ENCODE peak calls at places on chromosome X, in nine cellular contexts. B is lower lobe of right lung; O is tibial nerve; L is vagina; D is ascending aorta; A is CD8-positive, alpha-beta T cell; E is left lung; T is brain microvascular endothelial cell; K is colonic mucosa. F is an unnamed sample. For H3K36me3, the result is how much of the 10 kb centered on the place peaks cover.

GRCh38 chrX:80513620-80514019 is 93.4 kb downstream of the TENT5D start:
- DNase-seq in B (no peak), O (no peak), L (no peak), D (no peak), A (no peak), E (no peak), T (no peak), K (no peak), F (no peak)

GRCh38 chrX:101219840-101220191 is 230 bp downstream of the DRP2 start:
- DNase-seq in B (no peak), O (no peak), L (no peak), D (no peak), A (peak), E (no peak), T (peak), K (no peak), F (no peak)

GRCh38 chrX:112947981-112948380 is 107.3 kb upstream of the AMOT start:
- DNase-seq in B (no peak), O (no peak), L (no peak), D (no peak), A (no peak), E (no peak), T (no peak), K (no peak), F (no peak)

GRCh38 chrX:128800138-128800537 is 723.2 kb downstream of the SMARCA1 start:
- DNase-seq in B (no peak), O (no peak), L (no peak), D (no peak), A (no peak), E (no peak), T (no peak), K (no peak), F (no peak)

GRCh38 chrX:119917877-119918276 is 22.2 kb downstream of the AKAP14 start:
- DNase-seq in B (no peak), O (no peak), L (no peak), D (no peak), A (no peak), E (no peak), T (no peak), K (no peak), F (no peak)

GRCh38 chrX:97132654-97133415 is 249.1 kb downstream of the RPA4 start:
- DNase-seq in B (no peak), O (no peak), L (no peak), D (no peak), A (no peak), E (no peak), T (no peak), K (no peak), F (no peak)

GRCh38 chrX:20427173-20427770 is 160.6 kb upstream of the RPS6KA3 start:
- DNase-seq in B (no peak), O (no peak), L (no peak), D (no peak), A (no peak), E (no peak), T (no peak), K (no peak), F (no peak)

GRCh38 chrX:100647095-100647494 is 3.1 kb downstream of the SRPX2 start:
- DNase-seq in B (no peak), O (peak), L (no peak), D (peak), A (no peak), E (no peak), T (no peak), K (no peak), F (no peak)

GRCh38 chrX:40012039-40012799 is 85.5 kb downstream of the BCOR start:
- DNase-seq in B (no peak), O (no peak), L (no peak), D (peak), A (peak), E (no peak), T (peak), K (peak), F (peak)

GRCh38 chrX:16869393-16870094 is 618 bp downstream of the RBBP7 start:
- DNase-seq in B (peak), O (no peak), L (no peak), D (no peak), A (peak), E (peak), T (no peak), K (peak), F (peak)

GRCh38 chrX:56564182-56564885 is 907 bp downstream of the UBQLN2 start:
- DNase-seq in B (no peak), O (no peak), L (no peak), D (no peak), A (peak), E (no peak), T (peak), K (peak), F (peak)

GRCh38 chrX:86002076-86002896 is 45.1 kb downstream of the CHM start:
- DNase-seq in B (peak), O (no peak), L (no peak), D (no peak), A (peak), E (peak), T (peak), K (peak), F (no peak)

GRCh38 chrX:39811391-39811790 is 286.4 kb downstream of the BCOR start:
- DNase-seq in B (no peak), O (no peak), L (no peak), D (no peak), A (no peak), E (no peak), T (no peak), K (no peak), F (peak)

GRCh38 chrX:19912-20571 is 261.1 kb upstream of the PLCXD1 start:
- DNase-seq in B (no peak), O (no peak), L (peak), D (no peak), A (no peak), E (no peak), T (no peak), K (no peak), F (no peak)

GRCh38 chrX:148290937-148291336 is 209.5 kb upstream of the AFF2 start:
- DNase-seq in B (no peak), O (no peak), L (no peak), D (no peak), A (no peak), E (no peak), T (no peak), K (no peak), F (no peak)

GRCh38 chrX:118755633-118756032 is 28.2 kb downstream of the IL13RA1 start:
- DNase-seq in B (no peak), O (no peak), L (no peak), D (no peak), A (no peak), E (no peak), T (no peak), K (no peak), F (no peak)

GRCh38 chrX:73832319-73832718 is 269.3 kb downstream of the CHIC1 start:
- DNase-seq in B (no peak), O (no peak), L (no peak), D (no peak), A (no peak), E (no peak), T (no peak), K (no peak), F (no peak)

GRCh38 chrX:73830489-73831414 is 267.8 kb downstream of the CHIC1 start:
- DNase-seq in B (no peak), O (no peak), L (no peak), D (no peak), A (no peak), E (no peak), T (no peak), K (no peak), F (no peak)

GRCh38 chrX:73831500-73831899 is 268.5 kb downstream of the CHIC1 start:
- DNase-seq in B (no peak), O (no peak), L (no peak), D (no peak), A (no peak), E (no peak), T (no peak), K (no peak), F (no peak)

GRCh38 chrX:73828080-73828720 is 265.2 kb downstream of the CHIC1 start:
- DNase-seq in B (no peak), O (no peak), L (no peak), D (no peak), A (no peak), E (no peak), T (no peak), K (no peak), F (no peak)

GRCh38 chrX:73829890-73830466 is 267.0 kb downstream of the CHIC1 start:
- DNase-seq in B (no peak), O (no peak), L (no peak), D (no peak), A (no peak), E (no peak), T (no peak), K (no peak), F (no peak)
- H3K36me3 ChIP-seq in B (under half), O (under half), L (under half), D (under half), A (under half), E (under half), T (under half), K (under half), F (under half)

DNA sequence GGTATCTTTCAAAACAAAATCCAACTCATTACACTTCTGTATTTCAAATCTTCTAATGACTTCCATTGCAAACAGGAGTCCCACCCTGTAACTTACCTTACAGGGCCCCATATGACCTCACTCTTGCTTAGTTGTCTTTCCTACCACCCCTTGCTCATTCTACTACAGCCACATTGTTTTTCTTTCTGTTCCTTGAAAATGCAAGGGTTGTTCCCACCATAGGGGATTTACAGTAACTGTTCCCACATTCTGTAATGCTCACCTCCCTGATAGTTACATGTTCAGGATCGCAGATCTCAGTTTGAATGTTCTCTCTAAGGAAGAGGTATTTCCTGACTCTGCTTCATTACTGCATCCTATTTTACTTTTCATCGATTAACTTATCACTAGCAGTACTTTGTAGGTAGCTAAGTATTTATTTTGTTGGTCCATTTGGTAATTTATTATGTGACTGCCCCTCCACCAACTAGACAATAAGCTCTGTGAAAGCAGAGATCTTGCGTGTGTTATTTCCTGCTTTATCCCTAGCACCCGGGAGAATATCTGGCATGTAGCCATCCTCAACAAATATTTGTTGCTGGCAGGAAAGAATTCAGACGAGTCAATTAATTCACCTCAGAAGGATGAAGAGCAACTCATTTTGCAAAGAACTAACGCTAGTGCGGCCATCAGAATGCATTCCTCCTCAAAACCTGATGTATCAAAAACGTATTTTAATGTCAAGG is 21.4 kb downstream of the MAOB start:
- DNase-seq in B (no peak), O (no peak), L (no peak), D (no peak), A (no peak), E (no peak), T (peak), K (no peak), F (no peak)
- TF ChIP-seq CTCF in B (no peak), O (no peak), L (no peak), D (no peak), A (no peak), E (no peak), T (no peak), K (no peak), F (no peak)

DNA sequence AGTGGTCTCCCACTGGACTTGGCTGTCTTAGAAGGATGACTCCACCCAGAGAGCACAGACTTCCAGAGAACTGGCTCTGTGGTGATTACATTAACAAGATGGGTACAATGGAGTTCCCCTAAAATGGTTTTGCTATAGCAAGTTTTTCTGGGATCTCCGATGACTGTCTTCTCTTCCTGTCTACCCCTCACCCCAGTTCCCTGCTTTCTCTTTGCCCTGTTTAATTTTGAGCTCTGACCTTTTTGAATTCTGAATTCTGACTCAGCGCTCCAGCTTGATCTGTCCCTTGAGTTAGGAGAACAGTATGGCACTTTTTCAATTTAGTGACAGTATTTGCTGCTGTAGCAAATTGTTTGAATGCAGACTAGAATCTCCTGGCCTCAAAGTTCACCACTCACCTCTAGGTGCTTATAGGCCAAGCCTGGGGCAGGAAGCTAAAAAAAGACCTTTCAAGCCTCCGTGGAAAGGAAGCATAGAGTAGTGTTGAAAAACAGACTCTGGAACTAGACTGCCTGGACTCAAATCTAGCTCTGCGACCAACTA is 7.0 kb downstream of the MSN start:
- DNase-seq in B (no peak), O (no peak), L (no peak), D (no peak), A (no peak), E (no peak), T (no peak), K (no peak), F (no peak)
- H3K27ac ChIP-seq in B (peak), O (peak), L (peak), D (peak), A (peak), E (peak), T (peak), K (peak), F (no peak)

DNA sequence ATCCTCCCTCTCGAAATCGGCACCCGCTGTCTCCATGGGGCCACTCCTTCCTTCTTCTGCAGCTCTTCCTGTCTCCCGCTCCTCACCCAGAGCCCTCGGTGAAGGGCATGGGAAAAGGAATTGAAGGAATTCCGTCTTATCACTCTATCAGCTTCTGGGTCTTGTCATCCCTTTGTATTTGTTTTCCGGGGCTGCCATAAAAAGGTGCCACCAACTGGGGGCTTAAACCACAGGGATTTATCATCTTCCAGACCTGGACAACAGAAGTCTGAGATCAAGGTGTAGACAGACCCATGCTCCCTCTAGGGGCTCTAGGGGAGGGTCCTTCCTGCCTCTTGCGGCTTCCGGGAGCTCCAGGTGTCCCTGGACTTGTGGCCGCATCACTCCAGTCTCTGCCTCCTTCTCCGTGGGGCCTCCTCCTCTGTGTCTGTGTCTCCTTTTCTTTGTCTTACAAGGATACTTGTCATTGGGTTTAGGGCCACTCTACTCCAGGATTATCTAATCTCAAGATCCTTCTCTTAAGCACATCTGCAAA is 24.0 kb downstream of the CD99 start:
- DNase-seq in B (no peak), O (no peak), L (no peak), D (no peak), A (no peak), E (no peak), T (no peak), K (no peak), F (no peak)
- H3K36me3 ChIP-seq in B (half or more), O (under half), L (under half), D (under half), A (under half), E (half or more), T (under half), K (under half), F (under half)

GRCh38 chrX:9940397-9940796 is 26.8 kb upstream of the CLDN34 start:
- DNase-seq in B (no peak), O (no peak), L (no peak), D (no peak), A (no peak), E (no peak), T (peak), K (no peak), F (no peak)
- TF ChIP-seq CTCF in B (no peak), O (no peak), L (no peak), D (no peak), A (no peak), E (no peak), T (no peak), K (no peak), F (no peak)

GRCh38 chrX:1462110-1462509 is 9.4 kb upstream of the ASMTL start:
- DNase-seq in B (no peak), O (no peak), L (no peak), D (no peak), A (no peak), E (no peak), T (no peak), K (no peak), F (no peak)
- H3K27ac ChIP-seq in B (no peak), O (no peak), L (no peak), D (no peak), A (peak), E (no peak), T (no peak), K (no peak), F (no peak)

F was measured in WERI-Rb-1.